ENCODE peak calls at places on chromosomes 13 and 19, in ten cellular contexts. T is choroid plexus epithelial cell, X is dorsolateral prefrontal cortex, I is adrenal gland, R is AG09309, S is heart right ventricle, H is fibroblast of lung, K is NB4, F is cardiac fibroblast, V is astrocyte of the spinal cord. E is an unnamed sample.

GRCh38 chr19:39557791-39558622 is 18.0 kb upstream of the EID2 start:
- DNase-seq in S (no peak), R (no peak), T (peak), X (no peak), F (no peak), I (no peak), H (no peak), K (no peak), V (peak), E (no peak)

GRCh38 chr13:45327253-45327954 is 13.6 kb downstream of the TPT1 start:
- DNase-seq in S (no peak), R (no peak), X (no peak), T (no peak), V (no peak), H (no peak), K (peak), I (no peak), F (no peak), E (no peak)

GRCh38 chr13:102484329-102484728 is 82.5 kb upstream of the FGF14 start:
- DNase-seq in H (peak), V (peak), X (no peak), I (no peak), F (peak), K (peak), T (peak), S (no peak), R (no peak), E (no peak)

GRCh38 chr13:61275740-61276139 is 139.9 kb downstream of the PCDH20 start:
- DNase-seq in X (no peak), T (no peak), V (no peak), H (no peak), R (no peak), I (no peak), F (no peak), S (no peak), K (no peak), E (no peak)

GRCh38 chr19:44002212-44002565 is 568 bp upstream of the ZNF230 start:
- DNase-seq in K (no peak), F (peak), V (no peak), X (no peak), T (peak), H (no peak), I (no peak), S (no peak), R (no peak), E (no peak)

GRCh38 chr13:48160879-48161278 is 66.0 kb upstream of the MED4 start:
- DNase-seq in T (peak), R (peak), F (peak), K (peak), H (no peak), X (no peak), I (no peak), S (peak), V (peak), E (no peak)

GRCh38 chr13:72514141-72514540 is 213.3 kb downstream of the MZT1 start:
- DNase-seq in X (no peak), K (no peak), S (no peak), R (no peak), T (peak), I (no peak), H (peak), V (peak), F (peak), E (no peak)

GRCh38 chr13:53201454-53202225 is 173.0 kb downstream of the OLFM4 start:
- DNase-seq in T (peak), H (no peak), I (no peak), S (no peak), R (no peak), F (no peak), K (no peak), V (no peak), X (peak), E (no peak)

GRCh38 chr13:99642006-99642405 is 140.7 kb downstream of the TM9SF2 start:
- DNase-seq in X (no peak), I (no peak), S (no peak), F (no peak), H (no peak), V (no peak), T (no peak), K (no peak), R (no peak), E (no peak)

GRCh38 chr19:30710721-30711120 is 338.5 kb downstream of the ZNF536 start:
- DNase-seq in R (no peak), V (no peak), S (no peak), X (no peak), I (no peak), H (no peak), T (no peak), K (no peak), F (no peak), E (no peak)

GRCh38 chr13:35923347-35923746 is 207.8 kb downstream of the DCLK1 start:
- DNase-seq in R (no peak), X (no peak), T (peak), F (peak), I (peak), V (peak), S (peak), K (no peak), H (peak), E (no peak)

GRCh38 chr13:109729031-109729870 is 57.1 kb downstream of the IRS2 start:
- DNase-seq in F (peak), I (peak), K (peak), H (no peak), V (peak), R (no peak), T (peak), X (no peak), S (no peak), E (no peak)

GRCh38 chr13:41674246-41674645 is 216.9 kb downstream of the RGCC start:
- DNase-seq in S (no peak), R (no peak), I (no peak), V (no peak), H (no peak), F (no peak), X (no peak), K (peak), T (no peak), E (no peak)

GRCh38 chr13:114022309-114022669 is 48.4 kb upstream of the C13orf46 start:
- DNase-seq in V (no peak), K (no peak), I (no peak), S (no peak), T (no peak), X (no peak), R (no peak), F (no peak), H (no peak), E (no peak)

GRCh38 chr13:22883961-22884360 is 296.8 kb upstream of the SGCG start:
- DNase-seq in X (no peak), F (no peak), V (no peak), I (no peak), R (no peak), K (no peak), S (no peak), H (no peak), T (no peak), E (no peak)

GRCh38 chr13:39776439-39776838 is 121.0 kb downstream of the COG6 start:
- DNase-seq in S (no peak), T (peak), V (peak), X (no peak), I (no peak), R (peak), F (peak), K (no peak), H (peak), E (no peak)

GRCh38 chr19:43672061-43672679 is 2.2 kb upstream of the PLAUR start:
- DNase-seq in R (no peak), V (no peak), K (no peak), S (no peak), H (no peak), X (no peak), T (peak), F (no peak), I (no peak), E (no peak)

GRCh38 chr13:37602743-37603381 is 4.3 kb upstream of the POSTN start:
- DNase-seq in K (peak), I (no peak), T (peak), X (no peak), V (peak), F (peak), S (no peak), H (peak), R (no peak), E (no peak)

GRCh38 chr19:27971071-27971470 is 1241.9 kb downstream of the UQCRFS1 start:
- DNase-seq in F (no peak), R (no peak), I (no peak), V (no peak), T (peak), H (no peak), K (no peak), S (no peak), X (no peak), E (no peak)

GRCh38 chr19:38665219-38665931 is 17.9 kb downstream of the ACTN4 start:
- DNase-seq in R (no peak), X (no peak), S (no peak), H (no peak), T (no peak), V (no peak), K (no peak), I (no peak), F (no peak), E (no peak)

GRCh38 chr19:38708413-38709024 is 35.8 kb downstream of the CAPN12 start:
- DNase-seq in H (no peak), I (no peak), R (no peak), V (no peak), S (no peak), F (no peak), X (no peak), T (no peak), K (no peak), E (no peak)

GRCh38 chr19:41302624-41303351 is 7.2 kb upstream of the CCDC97 start:
- DNase-seq in X (no peak), I (no peak), R (no peak), K (no peak), S (no peak), F (no peak), H (no peak), T (no peak), V (no peak), E (no peak)

GRCh38 chr13:100461309-100462035 is 127.1 kb downstream of the GGACT start:
- DNase-seq in I (no peak), H (no peak), X (no peak), T (no peak), K (no peak), S (no peak), F (no peak), V (no peak), R (no peak), E (no peak)

GRCh38 chr13:75426421-75426820 is 55.5 kb downstream of the TBC1D4 start:
- DNase-seq in H (no peak), T (no peak), V (no peak), X (no peak), I (no peak), S (no peak), F (no peak), K (no peak), R (no peak), E (no peak)

GRCh38 chr19:5031231-5032100 is 62.6 kb downstream of the KDM4B start:
- DNase-seq in T (peak), H (peak), I (peak), K (peak), X (peak), F (peak), S (peak), R (no peak), V (peak), E (peak)

GRCh38 chr13:102651392-102651791 is 43.5 kb downstream of the METTL21C start:
- DNase-seq in H (peak), X (no peak), F (peak), K (no peak), S (no peak), R (no peak), T (peak), V (peak), I (no peak), E (no peak)

GRCh38 chr13:23990443-23990842 is 93.1 kb upstream of the C1QTNF9B start:
- DNase-seq in I (no peak), T (no peak), X (no peak), S (no peak), R (no peak), K (no peak), H (no peak), V (no peak), F (no peak), E (no peak)

GRCh38 chr19:290539-291521 is at the start of gene PLPP2:
- DNase-seq in S (no peak), X (peak), I (no peak), T (peak), V (peak), K (no peak), H (peak), F (peak), R (no peak), E (no peak)
- H3K4me3 ChIP-seq in S (peak), X (peak), I (peak), T (peak), V (peak), K (no peak), H (peak), F (peak), R (peak), E (peak)

DNA sequence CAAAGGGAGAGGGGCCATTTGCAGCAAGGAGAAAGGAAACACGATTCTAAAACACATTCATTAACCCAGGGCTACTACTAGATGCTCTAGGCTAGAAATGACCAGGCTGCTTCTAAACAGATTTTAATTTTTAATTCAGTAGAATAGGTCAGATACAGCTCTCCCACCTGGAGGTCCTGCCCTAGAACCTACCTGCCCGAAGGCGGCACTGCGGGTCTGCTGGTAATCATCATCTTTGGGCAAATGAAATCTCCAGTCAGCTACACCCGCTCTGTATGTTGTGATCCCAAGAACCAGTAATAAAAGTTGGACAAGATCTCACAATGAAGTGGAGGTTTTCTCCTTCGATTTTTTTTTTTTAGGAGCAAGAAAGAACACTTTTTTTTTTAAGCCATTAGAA is 345.3 kb downstream of the ENOX1 start:
- DNase-seq in R (no peak), S (no peak), V (no peak), I (no peak), H (no peak), T (no peak), X (no peak), K (no peak), F (no peak), E (no peak)
- TF ChIP-seq CTCF in R (no peak), S (no peak), V (no peak), I (no peak), H (no peak), T (no peak), X (no peak), K (no peak), F (no peak), E (no peak)

GRCh38 chr19:34364830-34365462 is at the start of gene GPI:
- DNase-seq in K (peak), H (peak), T (peak), V (peak), F (peak), X (peak), R (no peak), S (peak), I (peak), E (no peak)

GRCh38 chr19:34368338-34368737 is 3.3 kb downstream of the GPI start:
- DNase-seq in T (no peak), K (no peak), V (no peak), F (no peak), X (no peak), I (peak), H (no peak), R (no peak), S (no peak), E (no peak)

GRCh38 chr19:34365463-34366401 is 736 bp downstream of the GPI start:
- DNase-seq in S (peak), T (peak), X (no peak), I (peak), V (peak), R (no peak), H (peak), K (peak), F (peak), E (no peak)

GRCh38 chr19:34367424-34367957 is 2.5 kb downstream of the GPI start:
- DNase-seq in K (no peak), V (no peak), I (peak), H (no peak), S (no peak), X (no peak), F (no peak), T (no peak), R (no peak), E (no peak)

GRCh38 chr19:34366670-34367423 is 1.9 kb downstream of the GPI start:
- DNase-seq in V (peak), K (peak), H (peak), R (peak), S (no peak), T (peak), X (no peak), F (peak), I (peak), E (no peak)
- H3K4me3 ChIP-seq in V (no peak), K (peak), H (peak), R (peak), S (peak), T (peak), X (peak), F (peak), I (peak), E (peak)

DNA sequence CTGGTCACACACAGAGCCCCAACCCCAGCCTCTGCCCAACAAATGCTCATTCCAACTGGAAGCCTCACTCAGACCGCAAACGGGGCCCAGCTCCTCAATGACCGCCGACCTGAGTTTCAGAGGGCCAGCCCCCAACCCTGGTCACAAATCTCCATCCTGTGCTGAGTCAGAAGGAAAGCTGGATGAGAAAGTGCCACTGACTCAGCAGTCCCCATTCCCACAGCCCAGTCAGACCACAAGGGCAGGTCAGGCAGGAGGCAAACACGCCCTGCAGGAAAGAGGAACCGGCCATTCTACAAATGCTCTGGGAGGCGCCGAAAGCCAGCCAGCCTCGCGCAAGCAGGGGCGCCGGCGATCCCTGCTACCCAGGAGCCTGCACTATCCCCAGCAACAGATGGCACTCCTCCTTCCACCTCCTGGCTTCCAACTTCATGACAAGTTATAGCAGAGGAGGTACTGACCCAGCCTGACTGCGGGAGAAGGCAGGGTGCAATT is 14.1 kb upstream of the PRKD2 start:
- DNase-seq in I (peak), F (peak), V (peak), T (peak), X (no peak), S (no peak), K (peak), H (peak), R (peak), E (no peak)
- TF ChIP-seq CTCF in I (no peak), F (no peak), V (no peak), T (no peak), X (no peak), S (no peak), K (peak), H (no peak), R (no peak), E (no peak)

DNA sequence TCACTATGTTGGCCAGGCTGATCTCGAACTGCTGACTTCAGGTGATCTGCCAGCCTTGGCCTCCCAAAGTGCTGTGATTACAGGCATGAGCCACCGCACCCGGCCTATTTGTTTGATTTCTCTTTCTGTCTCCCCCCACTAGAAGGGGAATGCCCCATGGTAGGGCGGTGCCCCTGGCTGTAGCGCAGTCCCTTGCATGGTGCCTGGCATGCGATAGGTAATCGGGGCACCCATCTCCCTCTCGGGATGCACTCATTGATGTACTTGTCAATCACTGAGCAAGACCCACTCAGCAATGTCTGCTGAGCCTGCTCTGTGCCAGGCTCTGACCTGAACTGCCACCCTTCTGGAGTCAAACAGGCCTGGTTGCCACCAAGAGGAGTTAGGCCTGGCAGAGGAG is 19.8 kb downstream of the DNM2 start:
- DNase-seq in X (no peak), K (no peak), V (no peak), H (no peak), S (no peak), R (no peak), F (no peak), I (no peak), T (no peak), E (no peak)
- H3K4me3 ChIP-seq in X (no peak), K (no peak), V (no peak), H (no peak), S (no peak), R (no peak), F (no peak), I (no peak), T (no peak), E (no peak)

GRCh38 chr13:19984430-19985218 is 26.1 kb downstream of the ZMYM2 start:
- DNase-seq in F (peak), T (peak), I (peak), R (peak), X (no peak), V (peak), H (peak), S (no peak), K (peak), E (no peak)
- TF ChIP-seq CTCF in F (peak), T (peak), I (peak), R (peak), X (peak), V (peak), H (peak), S (peak), K (peak), E (no peak)

GRCh38 chr13:97978661-97979450 is 25.4 kb downstream of the IPO5 start:
- DNase-seq in H (peak), V (peak), F (peak), T (no peak), I (no peak), R (no peak), X (no peak), S (no peak), K (no peak), E (no peak)
- H3K4me3 ChIP-seq in H (peak), V (no peak), F (peak), T (no peak), I (no peak), R (peak), X (peak), S (no peak), K (peak), E (no peak)

DNA sequence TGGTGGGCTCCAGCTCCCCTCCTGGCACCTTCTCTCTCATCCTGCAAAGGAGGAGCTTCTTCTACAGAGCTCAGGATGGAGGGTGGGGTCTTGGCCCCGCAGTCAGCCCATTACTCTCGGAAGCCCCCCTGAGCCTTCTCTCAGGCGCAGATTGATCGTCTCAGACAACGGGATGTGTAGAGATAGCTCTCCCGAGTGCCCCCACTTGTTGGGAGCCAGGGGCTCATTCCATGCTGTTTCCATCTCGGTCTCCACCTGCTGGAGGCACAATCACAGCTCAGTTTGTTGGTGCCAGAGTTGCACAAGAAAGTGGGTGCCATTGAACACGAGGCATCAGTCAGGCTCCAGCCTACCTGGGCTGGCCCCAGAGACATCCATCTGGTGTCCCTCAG is 3.6 kb upstream of the ZNF135 start:
- DNase-seq in V (no peak), F (no peak), I (no peak), K (no peak), H (no peak), S (no peak), X (no peak), T (no peak), R (no peak), E (no peak)
- TF ChIP-seq CTCF in V (no peak), F (no peak), I (no peak), K (no peak), H (no peak), S (no peak), X (no peak), T (no peak), R (peak), E (no peak)